ENCODE peak calls at places on chromosomes 3 and 15, in five cellular contexts. A, T, O, J and C are unnamed samples.

GRCh38 chr3:168952551-168952950 is 711.0 kb downstream of the MECOM start:
- DNase-seq in J (no peak), O (peak), T (peak), A (no peak), C (no peak)

GRCh38 chr3:141414141-141414689 is 45.9 kb downstream of the ZBTB38 start:
- DNase-seq in T (peak), J (no peak), O (no peak), A (no peak), C (no peak)

GRCh38 chr3:79361748-79362378 is 405.9 kb downstream of the ROBO1 start:
- DNase-seq in O (peak), J (no peak), T (peak), A (no peak), C (no peak)

GRCh38 chr3:14397940-14398800 is 4.2 kb upstream of the SLC6A6 start:
- DNase-seq in J (no peak), T (no peak), O (no peak), A (no peak), C (no peak)

GRCh38 chr3:7207092-7207491 is 346.2 kb downstream of the GRM7 start:
- DNase-seq in J (no peak), O (no peak), A (no peak), T (no peak), C (no peak)

GRCh38 chr3:59731909-59732308 is 682.1 kb upstream of the CFAP20DC start:
- DNase-seq in J (no peak), O (no peak), A (no peak), T (no peak), C (no peak)

GRCh38 chr3:122760457-122761271 is 33.0 kb downstream of the HSPBAP1 start:
- DNase-seq in J (no peak), T (no peak), A (no peak), O (no peak), C (no peak)

GRCh38 chr3:158801200-158801599 is 654 bp upstream of the MFSD1 start:
- DNase-seq in J (no peak), O (no peak), T (no peak), A (no peak), C (no peak)

GRCh38 chr3:181030948-181031347 is 41.4 kb upstream of the DNAJC19 start:
- DNase-seq in T (no peak), O (no peak), J (no peak), A (no peak), C (no peak)

GRCh38 chr3:71809321-71809720 is 24.4 kb upstream of the PROK2 start:
- DNase-seq in T (no peak), J (no peak), O (no peak), A (no peak), C (no peak)

GRCh38 chr3:159635047-159635641 is 353.5 kb upstream of the IL12A start:
- DNase-seq in O (peak), A (no peak), T (no peak), J (no peak), C (peak)

GRCh38 chr3:123884258-123884831 is at the start of gene MYLK:
- DNase-seq in A (peak), J (peak), T (peak), O (peak), C (peak)

GRCh38 chr3:122523317-122523716 is 8.6 kb upstream of the KPNA1 start:
- DNase-seq in A (no peak), O (no peak), J (no peak), T (no peak), C (no peak)

GRCh38 chr15:99168601-99169580 is 64.0 kb downstream of the SYNM start:
- DNase-seq in A (no peak), J (no peak), T (no peak), O (no peak), C (no peak)

GRCh38 chr15:61171190-61171589 is 57.9 kb downstream of the RORA start:
- DNase-seq in T (no peak), O (no peak), A (no peak), J (no peak), C (no peak)

GRCh38 chr3:191634902-191635301 is 173.9 kb downstream of the PYDC2 start:
- DNase-seq in A (no peak), O (no peak), J (no peak), T (no peak), C (no peak)

GRCh38 chr15:92810418-92811138 is 89.5 kb upstream of the CHD2 start:
- DNase-seq in T (peak), J (no peak), A (peak), O (peak), C (no peak)

GRCh38 chr15:58748040-58748786 is 1.3 kb downstream of the ADAM10 start:
- DNase-seq in O (no peak), A (no peak), J (no peak), T (no peak), C (no peak)

GRCh38 chr3:51355891-51356578 is 29.1 kb upstream of the MANF start:
- DNase-seq in T (no peak), J (no peak), O (no peak), A (peak), C (no peak)

GRCh38 chr3:141066593-141066860 is 15.4 kb downstream of the SPSB4 start:
- DNase-seq in T (no peak), J (no peak), A (no peak), O (no peak), C (no peak)

GRCh38 chr3:55198554-55198953 is 270.7 kb upstream of the LRTM1 start:
- DNase-seq in J (no peak), O (peak), T (peak), A (no peak), C (peak)

GRCh38 chr3:62013931-62014330 is 359.4 kb downstream of the FEZF2 start:
- DNase-seq in O (no peak), T (no peak), A (no peak), J (no peak), C (no peak)

GRCh38 chr15:99425666-99426301 is 140.0 kb upstream of the MEF2A start:
- DNase-seq in T (peak), O (no peak), A (peak), J (no peak), C (no peak)

GRCh38 chr3:185631108-185631507 is 45.0 kb downstream of the SENP2 start:
- DNase-seq in T (peak), O (no peak), J (no peak), A (no peak), C (no peak)

GRCh38 chr15:69841046-69841828 is 256.5 kb downstream of the TLE3 start:
- DNase-seq in J (no peak), T (no peak), A (no peak), O (no peak), C (no peak)

GRCh38 chr3:143595456-143596077 is 252.7 kb downstream of the SLC9A9 start:
- DNase-seq in O (no peak), A (no peak), J (no peak), T (no peak), C (no peak)

GRCh38 chr3:179234244-179234643 is 16.7 kb downstream of the KCNMB3 start:
- DNase-seq in O (peak), T (peak), J (no peak), A (no peak), C (no peak)

GRCh38 chr15:81113204-81113657 is 20.8 kb upstream of the CFAP161 start:
- DNase-seq in J (no peak), T (no peak), O (no peak), A (no peak), C (no peak)

GRCh38 chr15:42670441-42670840 is 66.5 kb downstream of the CDAN1 start:
- DNase-seq in A (no peak), T (no peak), J (no peak), O (no peak), C (no peak)

GRCh38 chr3:156251424-156251823 is 131.0 kb downstream of the KCNAB1 start:
- DNase-seq in A (no peak), J (no peak), O (no peak), T (no peak), C (no peak)

GRCh38 chr3:134794950-134795775 is at the start of gene EPHB1:
- DNase-seq in T (peak), A (peak), J (peak), O (peak), C (peak)

GRCh38 chr3:183468424-183468823 is 40.0 kb upstream of the MCF2L2 start:
- DNase-seq in J (no peak), A (no peak), T (peak), O (no peak), C (no peak)

GRCh38 chr3:5292512-5292911 is 105.0 kb downstream of the EDEM1 start:
- DNase-seq in J (no peak), A (no peak), T (no peak), O (no peak), C (no peak)

GRCh38 chr3:143201870-143202269 is 82.3 kb downstream of the CHST2 start:
- DNase-seq in A (no peak), O (no peak), J (no peak), T (no peak), C (no peak)

GRCh38 chr3:46852839-46853355 is 10.3 kb downstream of the MYL3 start:
- DNase-seq in J (no peak), T (no peak), O (no peak), A (peak), C (no peak)

GRCh38 chr3:46852329-46852720 is 10.9 kb downstream of the MYL3 start:
- DNase-seq in O (no peak), A (peak), J (no peak), T (no peak), C (no peak)

GRCh38 chr3:46850468-46850780 is 12.8 kb downstream of the MYL3 start:
- DNase-seq in J (no peak), O (no peak), T (no peak), A (no peak), C (no peak)

GRCh38 chr3:46849686-46850467 is 13.4 kb downstream of the MYL3 start:
- DNase-seq in T (no peak), O (no peak), J (no peak), A (peak), C (no peak)

DNA sequence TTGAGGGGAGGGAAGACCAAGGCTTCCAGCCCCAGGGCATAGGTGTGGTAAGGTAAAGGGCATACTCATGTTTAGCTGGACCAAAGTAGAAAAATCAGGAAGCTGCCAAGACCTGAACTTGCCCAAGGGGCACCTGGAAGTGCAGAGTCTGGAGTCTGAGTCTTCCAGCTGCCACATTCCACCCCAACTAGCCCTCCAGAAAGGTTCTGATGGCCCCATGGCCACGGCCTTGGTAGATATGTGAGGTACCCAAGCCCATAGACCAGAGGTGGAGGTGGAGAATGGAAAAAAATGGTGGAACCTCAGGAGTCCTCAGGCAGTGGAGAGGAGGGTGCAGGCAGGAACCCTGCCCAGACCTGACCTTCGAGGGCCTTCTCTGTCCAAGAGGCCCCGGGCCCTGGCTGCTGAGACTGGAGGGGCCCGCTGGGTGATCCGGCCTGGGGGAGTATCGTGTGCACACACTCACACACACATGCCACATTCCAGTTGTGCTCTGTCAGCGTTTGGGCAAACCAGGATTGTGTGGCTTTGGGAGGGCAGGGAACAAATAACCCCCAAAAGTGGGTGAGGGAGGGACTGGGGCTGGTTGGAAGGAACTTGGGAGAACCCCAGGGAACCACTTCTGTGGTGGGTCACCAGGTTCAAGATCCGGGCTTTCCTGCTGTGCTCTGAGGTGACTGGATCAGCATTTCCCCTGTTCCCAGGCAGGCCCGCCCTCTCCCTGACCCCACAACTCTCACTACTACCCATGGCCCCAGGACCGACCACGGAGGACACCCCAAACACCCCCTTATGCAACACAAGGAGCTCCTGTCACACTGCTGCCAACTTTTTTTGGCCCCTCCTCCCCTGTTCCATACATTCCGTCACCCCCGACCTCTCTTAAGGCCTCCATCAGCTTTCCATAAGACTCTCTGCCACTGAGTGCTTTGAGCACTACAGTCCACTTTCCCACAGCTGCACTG is 11.6 kb downstream of the MYL3 start:
- DNase-seq in A (peak), J (no peak), O (no peak), T (no peak), C (no peak)
- TF ChIP-seq CTCF in A (no peak), J (no peak), O (no peak), T (no peak), C (no peak)

GRCh38 chr15:28977377-28978010 is 91.7 kb downstream of the APBA2 start:
- DNase-seq in O (peak), A (no peak), J (no peak), T (peak), C (peak)

GRCh38 chr15:28978661-28979060 is 92.9 kb downstream of the APBA2 start:
- DNase-seq in T (no peak), A (no peak), O (no peak), J (no peak), C (no peak)

GRCh38 chr15:28978011-28978378 is 92.2 kb downstream of the APBA2 start:
- DNase-seq in A (no peak), O (no peak), J (no peak), T (no peak), C (no peak)

GRCh38 chr15:28974142-28974541 is 88.4 kb downstream of the APBA2 start:
- DNase-seq in J (no peak), T (no peak), A (peak), O (no peak), C (no peak)

GRCh38 chr15:28975766-28976179 is 90.0 kb downstream of the APBA2 start:
- DNase-seq in T (peak), A (peak), O (peak), J (peak), C (no peak)
- TF ChIP-seq CTCF in T (peak), A (peak), O (peak), J (peak), C (peak)

GRCh38 chr15:68797157-68797556 is 23.5 kb downstream of the ANP32A start:
- DNase-seq in A (no peak), J (no peak), T (no peak), O (peak), C (no peak)
- TF ChIP-seq CTCF in A (no peak), J (no peak), T (no peak), O (no peak), C (no peak)

GRCh38 chr3:177642042-177642441 is 444.8 kb upstream of the TBL1XR1 start:
- DNase-seq in O (no peak), A (no peak), T (no peak), J (no peak), C (no peak)

GRCh38 chr3:177642482-177643163 is 445.3 kb upstream of the TBL1XR1 start:
- DNase-seq in O (no peak), J (no peak), A (no peak), T (no peak), C (no peak)

GRCh38 chr3:177641206-177641605 is 443.9 kb upstream of the TBL1XR1 start:
- DNase-seq in T (no peak), O (no peak), J (no peak), A (no peak), C (no peak)

GRCh38 chr3:177640319-177640997 is 443.2 kb upstream of the TBL1XR1 start:
- DNase-seq in O (no peak), A (no peak), T (no peak), J (no peak), C (no peak)
- TF ChIP-seq CTCF in O (no peak), A (no peak), T (no peak), J (no peak), C (no peak)

GRCh38 chr15:67083135-67083766 is 17.8 kb downstream of the SMAD3 start:
- DNase-seq in O (peak), A (peak), J (no peak), T (peak), C (no peak)

GRCh38 chr15:67080118-67080899 is 14.9 kb downstream of the SMAD3 start:
- DNase-seq in J (no peak), O (peak), T (peak), A (no peak), C (no peak)

GRCh38 chr15:67082007-67082536 is 16.7 kb downstream of the SMAD3 start:
- DNase-seq in J (no peak), T (no peak), O (no peak), A (peak), C (no peak)

GRCh38 chr15:67079361-67079760 is 14.0 kb downstream of the SMAD3 start:
- DNase-seq in O (peak), A (no peak), J (no peak), T (no peak), C (no peak)

DNA sequence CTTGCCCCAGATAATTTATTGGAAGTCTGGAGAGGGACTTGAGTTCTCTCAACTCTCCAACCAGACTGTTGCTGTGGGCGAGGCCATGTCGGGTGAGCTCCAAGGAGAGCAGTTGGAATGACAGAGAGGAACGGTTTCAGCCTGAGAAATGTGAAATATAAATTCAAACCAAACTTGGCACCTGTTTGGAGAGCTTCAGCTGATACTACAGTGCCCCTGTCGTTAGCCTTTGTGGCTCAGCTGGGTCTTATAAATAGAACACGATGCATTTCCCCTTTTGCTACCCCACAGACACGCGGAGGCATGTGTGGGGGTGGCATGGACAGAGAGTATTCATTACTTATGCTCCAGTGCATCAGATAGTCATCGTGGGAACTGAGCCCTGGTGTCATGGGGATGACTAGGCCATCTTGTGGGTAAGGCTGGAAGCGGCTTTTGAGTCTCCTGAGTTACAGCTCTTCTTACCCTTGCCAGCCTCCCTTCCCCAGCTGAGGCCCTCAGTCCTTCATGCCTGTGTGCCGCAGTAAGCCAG is 15.6 kb downstream of the SMAD3 start:
- DNase-seq in O (peak), T (peak), A (peak), J (no peak), C (peak)
- TF ChIP-seq CTCF in O (peak), T (peak), A (no peak), J (no peak), C (peak)